ENCODE peak calls at places on chromosomes 7 and 10, in eight cellular contexts. J is H9, L is fibroblast of the aortic adventitia, G is GM12865, V is chondrocyte, F is MM.1S, M is sigmoid colon, T is transverse colon. B is an unnamed sample.

GRCh38 chr10:129602938-129603520 is 136.0 kb downstream of the MGMT start:
- DNase-seq in J (no peak), L (no peak), G (no peak), V (no peak), F (no peak), M (no peak), T (no peak), B (no peak)

GRCh38 chr10:61592581-61592980 is 70.1 kb upstream of the CABCOCO1 start:
- DNase-seq in J (peak; percentile 47), L (peak; percentile 1), G (peak; percentile 38), V (no peak), F (peak; percentile 18), M (no peak), T (no peak), B (peak; percentile 4)

GRCh38 chr10:86376852-86377796 is 10.5 kb upstream of the GRID1 start:
- DNase-seq in J (peak; percentile 93), L (peak; percentile 43), G (peak; percentile 78), V (no peak), F (peak; percentile 73), M (peak; percentile 82), T (peak; percentile 83), B (peak; percentile 96)

GRCh38 chr7:18426564-18427226 is 68.9 kb upstream of the HDAC9 start:
- DNase-seq in J (no peak), L (peak; percentile 42), G (no peak), V (no peak), F (no peak), M (no peak), T (no peak), B (no peak)

GRCh38 chr10:44715081-44715480 is 196.1 kb upstream of the TMEM72 start:
- DNase-seq in J (no peak), L (peak; percentile 77), G (no peak), V (no peak), F (no peak), M (no peak), T (no peak), B (no peak)

GRCh38 chr10:30842185-30842584 is 189.5 kb downstream of the ZNF438 start:
- DNase-seq in J (no peak), L (no peak), G (no peak), V (no peak), F (no peak), M (no peak), T (no peak), B (no peak)

GRCh38 chr7:91457208-91457607 is 193.0 kb downstream of the FZD1 start:
- DNase-seq in J (no peak), L (peak; percentile 71), G (no peak), V (no peak), F (no peak), M (no peak), T (no peak), B (no peak)

GRCh38 chr10:80277567-80278250 is 11.7 kb downstream of the MAT1A start:
- DNase-seq in J (no peak), L (no peak), G (no peak), V (no peak), F (no peak), M (no peak), T (no peak), B (no peak)

GRCh38 chr7:127905491-127906330 is 125.5 kb downstream of the LRRC4 start:
- DNase-seq in J (no peak), L (peak; percentile 46), G (no peak), V (no peak), F (peak; percentile 37), M (no peak), T (no peak), B (no peak)

GRCh38 chr10:2145486-2145885 is 408.2 kb upstream of the ADARB2 start:
- DNase-seq in J (no peak), L (no peak), G (no peak), V (no peak), F (no peak), M (no peak), T (no peak), B (peak; percentile 23)

GRCh38 chr7:16993543-16993942 is 111.8 kb upstream of the AGR3 start:
- DNase-seq in J (no peak), L (no peak), G (no peak), V (no peak), F (no peak), M (no peak), T (no peak), B (no peak)

GRCh38 chr10:15540729-15541128 is 169.6 kb upstream of the FAM171A1 start:
- DNase-seq in J (peak; percentile 46), L (no peak), G (no peak), V (no peak), F (no peak), M (no peak), T (no peak), B (no peak)

GRCh38 chr7:126856691-126857291 is 395.9 kb downstream of the GRM8 start:
- DNase-seq in J (no peak), L (no peak), G (peak; percentile 18), V (no peak), F (peak; percentile 58), M (no peak), T (no peak), B (no peak)

GRCh38 chr7:130065500-130066152 is 4.7 kb upstream of the KLHDC10 start:
- DNase-seq in J (no peak), L (peak; percentile 26), G (no peak), V (no peak), F (no peak), M (no peak), T (no peak), B (no peak)

GRCh38 chr7:135777626-135778398 is 29.2 kb upstream of the FAM180A start:
- DNase-seq in J (no peak), L (no peak), G (no peak), V (no peak), F (no peak), M (no peak), T (no peak), B (no peak)

DNA sequence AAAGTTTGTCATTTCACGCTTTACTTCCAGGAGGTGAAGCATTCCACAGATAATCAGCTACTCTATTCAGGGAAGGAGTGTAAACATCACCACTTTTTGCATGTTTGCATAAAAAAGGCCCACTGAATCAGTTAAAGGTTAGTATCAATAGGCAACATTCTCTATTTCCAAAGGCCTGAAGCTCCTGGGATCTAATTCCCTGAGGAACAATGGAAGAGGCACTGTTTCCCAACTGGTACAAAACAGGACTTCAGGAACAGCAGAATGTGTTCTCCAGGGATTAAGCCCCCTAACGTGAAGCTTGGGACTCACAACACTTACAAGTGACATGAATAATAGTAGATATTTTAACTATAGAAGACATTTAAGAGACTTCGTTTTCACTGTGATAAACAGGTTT is 6.1 kb downstream of the LRRN3 start:
- DNase-seq in J (peak; percentile 58), L (no peak), G (no peak), V (no peak), F (no peak), M (no peak), T (no peak), B (no peak)
- TF ChIP-seq CTCF in J (peak; percentile 51), L (no peak), G (no peak), V (no peak), F (no peak), M (no peak), T (no peak), B (no peak)

DNA sequence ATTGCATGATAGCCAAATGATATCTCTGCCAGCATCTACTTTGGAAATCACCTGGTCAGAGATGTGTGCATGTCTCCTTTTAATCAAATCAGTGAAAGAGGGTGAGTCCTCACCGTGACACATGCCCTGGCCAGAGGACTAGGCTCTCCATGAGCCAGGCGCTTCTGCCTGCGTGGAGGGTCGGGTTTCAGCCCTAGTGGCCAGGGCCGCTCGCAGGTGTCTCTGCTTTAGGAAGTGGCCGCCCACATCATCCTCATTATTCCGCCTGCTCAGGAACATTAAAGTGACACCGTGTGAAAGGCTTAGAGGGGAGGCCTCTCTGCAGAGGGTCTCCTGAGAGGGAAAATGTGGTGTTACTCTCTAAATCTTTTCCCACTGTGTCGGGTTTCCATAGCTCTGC is 173.6 kb upstream of the PRKCQ start:
- DNase-seq in J (peak; percentile 69), L (no peak), G (no peak), V (no peak), F (no peak), M (no peak), T (peak; percentile 17), B (peak; percentile 49)
- TF ChIP-seq CTCF in J (peak; percentile 40), L (no peak), G (no peak), V (no peak), F (no peak), M (no peak), T (no peak), B (no peak)

GRCh38 chr10:96719205-96719604 is 1.1 kb downstream of the PIK3AP1 start:
- DNase-seq in J (no peak), L (no peak), G (no peak), V (no peak), F (no peak), M (no peak), T (no peak), B (no peak)

GRCh38 chr10:96718304-96718990 is 1.9 kb downstream of the PIK3AP1 start:
- DNase-seq in J (no peak), L (no peak), G (no peak), V (no peak), F (no peak), M (no peak), T (no peak), B (no peak)

GRCh38 chr10:96720422-96721206 is at the start of gene PIK3AP1:
- DNase-seq in J (peak; percentile 84), L (no peak), G (peak; percentile 81), V (no peak), F (peak; percentile 83), M (peak; percentile 67), T (peak; percentile 79), B (peak; percentile 68)

GRCh38 chr10:96721207-96721572 is 876 bp upstream of the PIK3AP1 start:
- DNase-seq in J (peak; percentile 59), L (no peak), G (no peak), V (no peak), F (no peak), M (no peak), T (no peak), B (no peak)

DNA sequence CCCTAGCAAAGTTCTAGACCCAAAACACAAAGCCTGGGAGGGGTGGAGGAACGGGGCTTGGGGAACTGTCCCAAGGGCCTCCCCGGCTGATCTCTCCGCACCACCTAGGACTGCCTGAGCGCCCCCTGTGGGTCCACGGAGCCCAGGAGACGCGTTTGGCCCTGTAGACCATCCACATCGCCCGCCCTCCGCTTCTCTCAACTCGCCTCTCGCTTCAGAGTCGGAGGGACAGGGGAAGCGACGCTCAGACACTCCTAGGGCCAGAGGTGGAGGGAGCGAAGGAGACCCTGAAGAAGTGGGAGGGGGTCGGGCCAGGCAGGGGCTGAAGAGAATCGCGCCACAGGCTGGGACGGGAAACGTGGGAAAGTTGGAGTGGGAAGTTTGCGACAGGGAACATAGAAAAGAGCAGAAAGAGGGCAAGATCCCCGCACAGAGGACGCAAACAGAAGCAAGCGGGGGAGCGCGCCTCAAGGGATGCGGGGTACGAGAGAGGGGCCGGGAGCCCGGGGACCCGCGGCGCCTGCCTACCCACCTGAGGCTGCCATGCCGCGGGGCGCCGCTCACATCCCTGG is 378 bp downstream of the PIK3AP1 start:
- DNase-seq in J (peak; percentile 83), L (no peak), G (peak; percentile 88), V (no peak), F (peak; percentile 65), M (peak; percentile 75), T (peak; percentile 83), B (peak; percentile 63)
- TF ChIP-seq CTCF in J (peak; percentile 74), L (no peak), G (peak; percentile 93), V (peak; percentile 72), F (peak; percentile 68), M (no peak), T (peak; percentile 56), B (peak; percentile 38)

DNA sequence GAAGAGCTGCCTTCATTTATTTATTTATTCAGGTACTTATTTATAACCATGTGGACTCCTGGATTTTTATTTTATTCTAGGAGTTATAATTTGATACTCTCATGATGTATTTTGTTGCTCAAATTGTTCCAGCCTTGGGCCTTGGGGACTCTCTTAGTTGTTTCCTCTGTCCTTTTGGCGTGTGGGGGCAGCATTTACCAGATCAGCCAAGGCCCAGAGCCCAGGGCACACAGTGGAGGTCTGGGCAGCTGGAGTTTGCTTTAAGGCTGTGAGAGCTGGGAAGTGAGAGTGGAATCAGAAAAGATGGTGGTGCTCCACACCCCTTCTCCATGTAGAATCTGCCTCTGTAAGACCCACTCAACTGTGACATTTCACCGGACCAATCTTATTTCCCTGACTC is 398.9 kb downstream of the RPS24 start:
- DNase-seq in J (no peak), L (peak; percentile 29), G (no peak), V (no peak), F (no peak), M (peak; percentile 61), T (no peak), B (no peak)
- TF ChIP-seq CTCF in J (peak; percentile 12), L (no peak), G (no peak), V (peak; percentile 57), F (no peak), M (no peak), T (no peak), B (no peak)